ENCODE peak calls at places on chromosomes 4 and X, in five cellular contexts. Y, J, R, T and O are unnamed samples.
A peak's percentile ranks its signal among the peaks of the same experiment; 100 is the strongest.

GRCh38 chrX:150581093-150581775 is 12.8 kb downstream of the MTM1 start:
- DNase-seq in Y (no peak), J (peak; percentile 83), R (no peak), T (peak; percentile 28), O (no peak)

GRCh38 chr4:119733431-119733830 is 104.8 kb upstream of the PDE5A start:
- DNase-seq in Y (no peak), J (peak; percentile 75), R (no peak), T (no peak), O (no peak)

GRCh38 chr4:89438102-89438831 is 130.7 kb upstream of the GPRIN3 start:
- DNase-seq in Y (peak; percentile 19), J (peak; percentile 49), R (no peak), T (peak; percentile 72), O (no peak)

GRCh38 chrX:154333116-154333515 is 37.5 kb downstream of the TKTL1 start:
- DNase-seq in Y (no peak), J (no peak), R (no peak), T (no peak), O (no peak)

GRCh38 chr4:158766419-158767044 is 2.3 kb upstream of the FNIP2 start:
- DNase-seq in Y (no peak), J (no peak), R (no peak), T (no peak), O (no peak)

GRCh38 chrX:40685352-40685918 is 38.1 kb upstream of the CXorf38 start:
- DNase-seq in Y (no peak), J (no peak), R (no peak), T (no peak), O (no peak)

GRCh38 chr4:11741190-11741652 is 312.5 kb upstream of the HS3ST1 start:
- DNase-seq in Y (no peak), J (peak; percentile 62), R (no peak), T (no peak), O (no peak)

GRCh38 chrX:40170830-40171512 is 73.2 kb upstream of the BCOR start:
- DNase-seq in Y (peak; percentile 18), J (no peak), R (no peak), T (no peak), O (peak; percentile 27)

GRCh38 chr4:178090640-178091411 is 648.6 kb upstream of the AGA start:
- DNase-seq in Y (no peak), J (no peak), R (no peak), T (no peak), O (no peak)

GRCh38 chr4:148648599-148648998 is 206.4 kb upstream of the NR3C2 start:
- DNase-seq in Y (no peak), J (no peak), R (no peak), T (no peak), O (no peak)

GRCh38 chr4:37441231-37442061 is 196.9 kb downstream of the NWD2 start:
- DNase-seq in Y (no peak), J (no peak), R (no peak), T (peak; percentile 84), O (no peak)

GRCh38 chrX:265502-265901 is 15.7 kb upstream of the PLCXD1 start:
- DNase-seq in Y (no peak), J (no peak), R (peak; percentile 49), T (no peak), O (no peak)

GRCh38 chr4:2995546-2996265 is 32.3 kb downstream of the GRK4 start:
- DNase-seq in Y (no peak), J (no peak), R (no peak), T (no peak), O (no peak)

GRCh38 chr4:30605616-30606015 is 114.6 kb upstream of the PCDH7 start:
- DNase-seq in Y (no peak), J (no peak), R (no peak), T (no peak), O (no peak)

GRCh38 chr4:71006203-71006907 is 12.9 kb downstream of the DCK start:
- DNase-seq in Y (no peak), J (no peak), R (no peak), T (no peak), O (no peak)

GRCh38 chrX:10582945-10583344 is 37.4 kb downstream of the MID1 start:
- DNase-seq in Y (no peak), J (peak; percentile 73), R (no peak), T (no peak), O (no peak)

GRCh38 chrX:135931644-135932487 is 38.4 kb downstream of the SAGE1 start:
- DNase-seq in Y (peak; percentile 10), J (peak; percentile 24), R (no peak), T (peak; percentile 6), O (peak; percentile 17)

GRCh38 chrX:63686878-63687714 is 97.9 kb downstream of the ARHGEF9 start:
- DNase-seq in Y (peak; percentile 21), J (peak; percentile 45), R (no peak), T (peak; percentile 3), O (no peak)

GRCh38 chrX:20530319-20530979 is 263.7 kb upstream of the RPS6KA3 start:
- DNase-seq in Y (peak; percentile 33), J (peak; percentile 64), R (peak; percentile 74), T (peak; percentile 29), O (peak; percentile 40)

GRCh38 chrX:136209016-136209738 is 42.0 kb downstream of the MAP7D3 start:
- DNase-seq in Y (peak; percentile 42), J (peak; percentile 56), R (peak; percentile 84), T (no peak), O (peak; percentile 70)

GRCh38 chr4:63123441-63123840 is 1285.8 kb downstream of the TECRL start:
- DNase-seq in Y (no peak), J (no peak), R (no peak), T (no peak), O (no peak)

GRCh38 chr4:25253072-25253447 is 19.2 kb downstream of the PI4K2B start:
- DNase-seq in Y (no peak), J (peak; percentile 1), R (no peak), T (no peak), O (no peak)

GRCh38 chr4:94798808-94799207 is 41.1 kb downstream of the BMPR1B start:
- DNase-seq in Y (no peak), J (peak; percentile 55), R (no peak), T (no peak), O (no peak)

GRCh38 chrX:69165116-69165651 is at the start of gene PJA1:
- DNase-seq in Y (peak; percentile 62), J (peak; percentile 57), R (peak; percentile 87), T (no peak), O (peak; percentile 73)

GRCh38 chrX:136262241-136262640 is 11.0 kb upstream of the MAP7D3 start:
- DNase-seq in Y (no peak), J (no peak), R (no peak), T (no peak), O (no peak)

GRCh38 chrX:274904-275475 is 6.2 kb upstream of the PLCXD1 start:
- DNase-seq in Y (no peak), J (no peak), R (no peak), T (no peak), O (no peak)

GRCh38 chr4:13109536-13109935 is 374.6 kb downstream of the RAB28 start:
- DNase-seq in Y (no peak), J (no peak), R (no peak), T (no peak), O (no peak)

GRCh38 chrX:150205011-150205410 is 158.1 kb upstream of the MAMLD1 start:
- DNase-seq in Y (peak; percentile 15), J (no peak), R (no peak), T (no peak), O (no peak)

GRCh38 chr4:27620886-27621285 is 760.2 kb downstream of the STIM2 start:
- DNase-seq in Y (no peak), J (no peak), R (no peak), T (no peak), O (no peak)

GRCh38 chrX:49291615-49292337 is 11.7 kb upstream of the GAGE10 start:
- DNase-seq in Y (peak; percentile 64), J (peak; percentile 45), R (no peak), T (peak; percentile 51), O (peak; percentile 52)

GRCh38 chr4:93080316-93080715 is 748.2 kb upstream of the ATOH1 start:
- DNase-seq in Y (no peak), J (no peak), R (no peak), T (no peak), O (no peak)

GRCh38 chr4:65747386-65747785 is 77.1 kb upstream of the EPHA5 start:
- DNase-seq in Y (no peak), J (peak; percentile 36), R (no peak), T (no peak), O (no peak)

DNA sequence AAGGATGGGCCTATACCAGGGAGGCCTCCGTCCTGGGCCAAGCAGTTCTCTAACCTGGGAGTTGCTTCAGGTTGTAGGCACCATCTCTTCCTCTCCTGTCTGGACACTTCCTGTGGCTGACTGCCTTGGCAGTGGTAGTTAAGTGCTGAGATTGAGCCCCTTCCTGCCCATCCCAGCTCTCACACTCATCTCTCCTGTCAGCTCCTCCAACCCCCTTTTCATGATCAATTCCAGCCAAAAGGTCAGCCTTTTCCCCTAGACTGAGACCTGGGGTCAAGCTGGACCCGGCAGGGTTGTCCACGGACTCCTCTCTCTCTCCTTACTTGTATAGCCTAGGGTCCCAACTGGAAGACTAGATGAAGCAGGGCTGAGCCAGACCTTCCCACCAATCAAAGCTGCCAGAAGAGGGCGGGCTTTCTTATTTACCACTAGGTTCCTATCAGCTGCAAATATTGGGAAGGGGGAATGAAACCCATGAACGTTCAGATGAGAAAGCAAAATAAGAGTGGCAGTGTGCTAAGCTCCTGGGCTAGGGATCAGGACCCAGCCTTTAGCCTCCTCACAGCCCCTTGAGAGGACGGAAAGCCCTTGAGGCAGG is 34.5 kb downstream of the KDM5C start:
- DNase-seq in Y (peak; percentile 49), J (no peak), R (no peak), T (no peak), O (no peak)
- TF ChIP-seq CTCF in Y (peak; percentile 50), J (peak; percentile 11), R (no peak), T (peak; percentile 17), O (no peak)

GRCh38 chrX:17859609-17860178 is 1.4 kb downstream of the RAI2 start:
- DNase-seq in Y (no peak), J (no peak), R (no peak), T (no peak), O (no peak)

GRCh38 chrX:17860179-17860780 is 818 bp downstream of the RAI2 start:
- DNase-seq in Y (no peak), J (no peak), R (peak; percentile 70), T (no peak), O (no peak)

GRCh38 chrX:17861496-17862011 is 456 bp upstream of the RAI2 start:
- DNase-seq in Y (no peak), J (no peak), R (no peak), T (no peak), O (no peak)

GRCh38 chrX:17860811-17861495 is at the start of gene RAI2:
- DNase-seq in Y (peak; percentile 17), J (no peak), R (peak; percentile 72), T (no peak), O (peak; percentile 45)
- H3K27ac ChIP-seq in Y (no peak within 1 kb of the TSS), J (no peak within 1 kb of the TSS), R (peak within 1 kb of the TSS; percentile 73), T (no peak within 1 kb of the TSS), O (peak within 1 kb of the TSS; percentile 84)

DNA sequence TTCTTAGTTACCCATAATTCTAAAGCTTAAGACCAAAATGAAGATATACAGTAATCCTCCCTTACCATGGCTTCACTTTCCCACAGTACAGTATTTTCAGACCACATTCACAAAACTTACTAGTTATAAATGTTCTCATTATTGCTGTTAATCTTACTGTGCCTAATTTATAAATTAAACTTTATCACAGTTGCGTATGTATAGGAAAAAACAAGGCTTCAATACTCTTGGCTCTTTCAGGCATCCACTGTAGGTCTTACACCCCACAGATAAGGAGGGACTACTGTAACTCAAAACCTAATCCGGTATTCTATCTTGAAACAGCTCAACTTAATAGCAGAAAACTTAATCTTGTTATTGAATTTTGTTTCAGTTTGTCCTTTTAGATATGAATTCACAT is 3.6 kb downstream of the HMGB2 start:
- DNase-seq in Y (no peak), J (no peak), R (no peak), T (no peak), O (no peak)
- TF ChIP-seq POLR2A in Y (peak; percentile 70), J (no peak), R (no peak), T (no peak), O (no peak)

GRCh38 chrX:114201622-114202021 is 382.3 kb upstream of the HTR2C start:
- DNase-seq in Y (no peak), J (no peak), R (no peak), T (no peak), O (no peak)
- TF ChIP-seq CTCF in Y (no peak), J (no peak), R (no peak), T (no peak), O (no peak)